ENCODE peak calls at places on chromosomes 13 and 19, in five cellular contexts. One of them, this sample, is unnamed.

GRCh38 chr19:19034204-19034624 is 811 bp downstream of the ARMC6 start:
- DNase-seq in ELF-1: peak; percentile 87
- DNase-seq in AG10803: peak; percentile 39
- DNase-seq in NAMALWA: peak; percentile 96
- DNase-seq in GM23338: peak; percentile 87
- DNase-seq in this sample: peak; percentile 79

GRCh38 chr19:55085923-55086715 is 10.4 kb downstream of the EPS8L1 start:
- DNase-seq in AG10803: no peak
- DNase-seq in ELF-1: no peak
- DNase-seq in NAMALWA: no peak
- DNase-seq in GM23338: peak; percentile 51
- DNase-seq in this sample: no peak

GRCh38 chr19:51441410-51442390 is 16.6 kb downstream of the SIGLEC8 start:
- DNase-seq in ELF-1: no peak
- DNase-seq in NAMALWA: peak; percentile 60
- DNase-seq in GM23338: no peak
- DNase-seq in AG10803: no peak
- DNase-seq in this sample: no peak

GRCh38 chr13:113398963-113399754 is 35.2 kb upstream of the GRTP1 start:
- DNase-seq in ELF-1: peak; percentile 23
- DNase-seq in GM23338: no peak
- DNase-seq in NAMALWA: no peak
- DNase-seq in AG10803: peak; percentile 55
- DNase-seq in this sample: no peak

GRCh38 chr13:73672492-73672891 is 461.7 kb downstream of the KLF12 start:
- DNase-seq in ELF-1: no peak
- DNase-seq in GM23338: no peak
- DNase-seq in AG10803: no peak
- DNase-seq in NAMALWA: no peak
- DNase-seq in this sample: no peak

GRCh38 chr13:42681394-42681793 is 100.0 kb upstream of the FAM216B start:
- DNase-seq in NAMALWA: no peak
- DNase-seq in AG10803: no peak
- DNase-seq in GM23338: no peak
- DNase-seq in ELF-1: no peak
- DNase-seq in this sample: no peak

GRCh38 chr13:98664047-98664446 is 87.1 kb upstream of the STK24 start:
- DNase-seq in GM23338: no peak
- DNase-seq in AG10803: peak; percentile 40
- DNase-seq in ELF-1: no peak
- DNase-seq in NAMALWA: no peak
- DNase-seq in this sample: peak; percentile 56

GRCh38 chr19:38734426-38735256 is 9.6 kb downstream of the CAPN12 start:
- DNase-seq in AG10803: peak; percentile 16
- DNase-seq in ELF-1: peak; percentile 36
- DNase-seq in GM23338: no peak
- DNase-seq in NAMALWA: peak; percentile 48
- DNase-seq in this sample: no peak

GRCh38 chr13:101383595-101383994 is 32.7 kb downstream of the NALCN start:
- DNase-seq in ELF-1: no peak
- DNase-seq in NAMALWA: no peak
- DNase-seq in AG10803: no peak
- DNase-seq in GM23338: no peak
- DNase-seq in this sample: no peak

GRCh38 chr19:39765091-39766076 is 13.3 kb upstream of the LEUTX start:
- DNase-seq in AG10803: peak; percentile 40
- DNase-seq in NAMALWA: peak; percentile 38
- DNase-seq in ELF-1: peak; percentile 44
- DNase-seq in GM23338: peak; percentile 88
- DNase-seq in this sample: peak; percentile 48

GRCh38 chr13:28792992-28793391 is 27.1 kb upstream of the MTUS2 start:
- DNase-seq in NAMALWA: no peak
- DNase-seq in AG10803: peak; percentile 93
- DNase-seq in GM23338: no peak
- DNase-seq in ELF-1: no peak
- DNase-seq in this sample: peak; percentile 91

GRCh38 chr13:112885242-112885781 is 83.7 kb upstream of the MCF2L start:
- DNase-seq in NAMALWA: no peak
- DNase-seq in ELF-1: no peak
- DNase-seq in AG10803: no peak
- DNase-seq in GM23338: no peak
- DNase-seq in this sample: no peak

GRCh38 chr13:97289514-97290298 is 67.6 kb downstream of the MBNL2 start:
- DNase-seq in ELF-1: no peak
- DNase-seq in NAMALWA: no peak
- DNase-seq in AG10803: no peak
- DNase-seq in GM23338: no peak
- DNase-seq in this sample: no peak

GRCh38 chr19:10362259-10362658 is 18.1 kb downstream of the TYK2 start:
- DNase-seq in GM23338: no peak
- DNase-seq in AG10803: no peak
- DNase-seq in NAMALWA: no peak
- DNase-seq in ELF-1: no peak
- DNase-seq in this sample: no peak

GRCh38 chr19:47225746-47226425 is 5.1 kb downstream of the BBC3 start:
- DNase-seq in NAMALWA: no peak
- DNase-seq in AG10803: peak; percentile 87
- DNase-seq in ELF-1: peak; percentile 91
- DNase-seq in GM23338: peak; percentile 94
- DNase-seq in this sample: peak; percentile 97

GRCh38 chr13:26050568-26051230 is 1.1 kb downstream of the SHISA2 start:
- DNase-seq in NAMALWA: no peak
- DNase-seq in ELF-1: peak; percentile 53
- DNase-seq in AG10803: no peak
- DNase-seq in GM23338: peak; percentile 79
- DNase-seq in this sample: no peak

GRCh38 chr13:74158028-74158427 is 23.8 kb upstream of the KLF12 start:
- DNase-seq in ELF-1: peak; percentile 4
- DNase-seq in NAMALWA: no peak
- DNase-seq in AG10803: no peak
- DNase-seq in GM23338: no peak
- DNase-seq in this sample: no peak

GRCh38 chr13:79807554-79807953 is 326.6 kb downstream of the NDFIP2 start:
- DNase-seq in NAMALWA: no peak
- DNase-seq in GM23338: no peak
- DNase-seq in ELF-1: no peak
- DNase-seq in AG10803: no peak
- DNase-seq in this sample: no peak

GRCh38 chr13:45121421-45121820 is 1.1 kb downstream of the GTF2F2 start:
- DNase-seq in GM23338: peak; percentile 54
- DNase-seq in AG10803: peak; percentile 44
- DNase-seq in NAMALWA: peak; percentile 78
- DNase-seq in ELF-1: no peak
- DNase-seq in this sample: peak; percentile 24

GRCh38 chr19:3507371-3508120 is 1.4 kb downstream of the FZR1 start:
- DNase-seq in NAMALWA: no peak
- DNase-seq in AG10803: no peak
- DNase-seq in ELF-1: peak; percentile 42
- DNase-seq in GM23338: peak; percentile 73
- DNase-seq in this sample: peak; percentile 62

GRCh38 chr13:114142640-114143490 is 10.4 kb upstream of the RASA3 start:
- DNase-seq in GM23338: no peak
- DNase-seq in ELF-1: peak; percentile 4
- DNase-seq in AG10803: no peak
- DNase-seq in NAMALWA: peak; percentile 55
- DNase-seq in this sample: no peak

GRCh38 chr19:33280351-33280921 is 21.9 kb downstream of the CEBPA start:
- DNase-seq in ELF-1: no peak
- DNase-seq in NAMALWA: peak; percentile 22
- DNase-seq in GM23338: no peak
- DNase-seq in AG10803: no peak
- DNase-seq in this sample: no peak